ENCODE peak calls at places on chromosomes 3 and 15, in seven cellular contexts. C, J, S, X, U, Q and A are unnamed samples.

GRCh38 chr15:88894348-88894818 is 961 bp downstream of the HAPLN3 start:
- DNase-seq in X (no peak), Q (peak), U (peak), J (peak), S (peak), C (no peak), A (peak)

GRCh38 chr15:78103406-78104118 is 11.2 kb downstream of the SH2D7 start:
- DNase-seq in C (no peak), X (peak), J (no peak), S (peak), U (no peak), Q (no peak), A (no peak)

GRCh38 chr15:32943691-32944090 is 225.9 kb downstream of the GREM1 start:
- DNase-seq in S (no peak), C (no peak), U (no peak), J (no peak), Q (no peak), X (no peak), A (no peak)

GRCh38 chr3:49625971-49626640 is 48.0 kb upstream of the APEH start:
- DNase-seq in U (no peak), Q (no peak), C (no peak), S (no peak), J (peak), X (no peak), A (no peak)

GRCh38 chr15:40142428-40142827 is 18.4 kb upstream of the BUB1B start:
- DNase-seq in C (no peak), Q (no peak), U (no peak), J (no peak), X (no peak), S (no peak), A (no peak)

GRCh38 chr3:196053487-196053886 is 28.4 kb downstream of the TFRC start:
- DNase-seq in S (no peak), J (no peak), U (no peak), Q (no peak), X (no peak), C (no peak), A (no peak)

GRCh38 chr3:40179016-40179415 is 130.5 kb upstream of the EIF1B start:
- DNase-seq in U (peak), J (peak), Q (peak), S (peak), X (peak), C (peak), A (peak)

GRCh38 chr3:138921316-138922292 is 25.3 kb downstream of the FOXL2 start:
- DNase-seq in U (no peak), S (no peak), J (no peak), X (no peak), Q (no peak), C (peak), A (no peak)

GRCh38 chr3:62252614-62253147 is 120.7 kb downstream of the FEZF2 start:
- DNase-seq in C (no peak), U (no peak), J (no peak), Q (no peak), S (no peak), X (no peak), A (no peak)

GRCh38 chr3:156507285-156507684 is 47.6 kb downstream of the SSR3 start:
- DNase-seq in Q (no peak), C (no peak), J (no peak), S (no peak), X (no peak), U (no peak), A (no peak)

GRCh38 chr15:66729339-66729951 is 27.4 kb downstream of the SMAD6 start:
- DNase-seq in U (no peak), J (no peak), Q (no peak), S (no peak), X (no peak), C (no peak), A (no peak)

GRCh38 chr3:41200669-41201021 is 1.3 kb downstream of the CTNNB1 start:
- DNase-seq in C (no peak), S (no peak), J (no peak), U (no peak), Q (peak), X (no peak), A (peak)

GRCh38 chr3:141237701-141238521 is 6.3 kb downstream of the PXYLP1 start:
- DNase-seq in S (no peak), X (no peak), J (peak), U (no peak), Q (no peak), C (no peak), A (peak)

GRCh38 chr3:67241084-67241483 is 243.0 kb downstream of the KBTBD8 start:
- DNase-seq in J (no peak), S (no peak), X (no peak), Q (no peak), U (no peak), C (no peak), A (no peak)

GRCh38 chr15:78149805-78150751 is 916 bp downstream of the IDH3A start:
- DNase-seq in X (peak), Q (no peak), C (no peak), S (no peak), U (no peak), J (no peak), A (peak)

GRCh38 chr15:58114812-58115211 is 23.4 kb upstream of the AQP9 start:
- DNase-seq in S (no peak), C (no peak), J (no peak), X (no peak), U (no peak), Q (no peak), A (no peak)

GRCh38 chr15:77527164-77527778 is 105.4 kb downstream of the LINGO1 start:
- DNase-seq in J (no peak), X (peak), Q (peak), U (peak), C (no peak), S (no peak), A (no peak)

GRCh38 chr3:106206165-106206564 is 337.4 kb upstream of the CBLB start:
- DNase-seq in X (no peak), J (no peak), Q (no peak), U (peak), S (no peak), C (no peak), A (no peak)

GRCh38 chr15:33852570-33852969 is 115.7 kb upstream of the CHRM5 start:
- DNase-seq in C (peak), Q (no peak), X (no peak), J (no peak), U (no peak), S (no peak), A (no peak)

GRCh38 chr3:111541911-111542483 is at the start of gene CD96:
- DNase-seq in Q (no peak), X (no peak), C (no peak), S (peak), J (no peak), U (no peak), A (no peak)

GRCh38 chr3:144032531-144033234 is 61.1 kb downstream of the DIPK2A start:
- DNase-seq in X (no peak), J (no peak), U (no peak), Q (no peak), S (no peak), C (no peak), A (peak)

GRCh38 chr15:76512971-76513370 is 176.4 kb downstream of the ISL2 start:
- DNase-seq in Q (no peak), S (no peak), X (no peak), J (no peak), U (no peak), C (no peak), A (no peak)

GRCh38 chr3:23439080-23439479 is 236.0 kb downstream of the UBE2E2 start:
- DNase-seq in C (no peak), S (no peak), U (no peak), X (no peak), J (no peak), Q (no peak), A (no peak)

GRCh38 chr3:5465183-5465582 is 277.7 kb downstream of the EDEM1 start:
- DNase-seq in C (no peak), S (no peak), U (no peak), J (no peak), Q (no peak), X (no peak), A (no peak)

GRCh38 chr15:51731549-51732267 is 5.7 kb downstream of the LYSMD2 start:
- DNase-seq in J (no peak), Q (no peak), U (no peak), C (no peak), X (no peak), S (no peak), A (no peak)

GRCh38 chr3:72990701-72991395 is 5.8 kb upstream of the PPP4R2 start:
- DNase-seq in Q (no peak), X (no peak), J (no peak), C (no peak), U (no peak), S (no peak), A (no peak)

GRCh38 chr15:95857124-95857757 is 473.3 kb upstream of the NR2F2 start:
- DNase-seq in Q (no peak), S (no peak), U (no peak), C (peak), J (no peak), X (no peak), A (no peak)

GRCh38 chr15:86872782-86873181 is 793.1 kb downstream of the AGBL1 start:
- DNase-seq in Q (no peak), S (no peak), J (no peak), U (no peak), X (no peak), C (no peak), A (no peak)

GRCh38 chr3:85495602-85496001 is 536.8 kb downstream of the CADM2 start:
- DNase-seq in C (no peak), U (no peak), Q (no peak), X (no peak), S (no peak), J (no peak), A (no peak)

GRCh38 chr3:27677554-27677953 is 44.6 kb downstream of the EOMES start:
- DNase-seq in U (no peak), S (no peak), J (no peak), C (peak), Q (no peak), X (no peak), A (no peak)

GRCh38 chr15:74614744-74615312 is 808 bp upstream of the CLK3 start:
- DNase-seq in C (peak), U (peak), S (peak), X (peak), J (peak), Q (peak), A (no peak)

GRCh38 chr3:64743166-64743565 is 55.4 kb upstream of the ADAMTS9 start:
- DNase-seq in J (no peak), X (no peak), C (no peak), U (no peak), Q (no peak), S (no peak), A (no peak)

GRCh38 chr15:99981839-99982658 is 248.8 kb upstream of the LYSMD4 start:
- DNase-seq in X (no peak), C (no peak), U (no peak), J (no peak), S (no peak), Q (no peak), A (no peak)

GRCh38 chr3:187567026-187567425 is 103.2 kb downstream of the SST start:
- DNase-seq in S (no peak), C (peak), Q (no peak), X (no peak), U (no peak), J (no peak), A (no peak)

GRCh38 chr3:104885214-104885814 is 481.4 kb upstream of the ALCAM start:
- DNase-seq in C (no peak), J (no peak), Q (no peak), X (no peak), S (no peak), U (no peak), A (no peak)

GRCh38 chr3:70736009-70736408 is 423.6 kb upstream of the MDFIC2 start:
- DNase-seq in X (no peak), S (no peak), J (no peak), U (no peak), C (no peak), Q (no peak), A (no peak)